ENCODE peak calls at places on chromosomes 2 and 18, in five cellular contexts. M is trophoblast cell, B is mesenchymal stem cell, I is IMR-90, R is H9. Z is an unnamed sample.
A peak's percentile ranks its signal among the peaks of the same experiment; 100 is the strongest.

GRCh38 chr2:120352701-120353590 is 7.0 kb downstream of the INHBB start:
- DNase-seq in B (no peak), I (no peak), R (no peak), M (peak; percentile 50), Z (no peak)

GRCh38 chr2:171810409-171810993 is 83.5 kb downstream of the SLC25A12 start:
- DNase-seq in R (no peak), B (peak; percentile 72), M (no peak), I (peak; percentile 79), Z (no peak)

GRCh38 chr18:30103881-30104280 is 938.7 kb downstream of the DSC3 start:
- DNase-seq in I (no peak), R (no peak), M (no peak), B (no peak), Z (no peak)

GRCh38 chr18:78999939-79000338 is 20.3 kb downstream of the SALL3 start:
- DNase-seq in M (no peak), I (no peak), B (no peak), R (no peak), Z (no peak)

GRCh38 chr2:65228249-65228750 is 669 bp downstream of the ACTR2 start:
- DNase-seq in R (no peak), I (peak; percentile 39), M (peak; percentile 72), B (peak; percentile 75), Z (no peak)

GRCh38 chr2:100752628-100753333 is 67.2 kb upstream of the NPAS2 start:
- DNase-seq in M (peak; percentile 88), I (peak; percentile 85), R (no peak), B (peak; percentile 84), Z (no peak)

GRCh38 chr2:172864182-172864581 is 128.5 kb downstream of the RAPGEF4 start:
- DNase-seq in B (peak; percentile 42), R (peak; percentile 74), M (peak; percentile 73), I (peak; percentile 51), Z (peak; percentile 56)

GRCh38 chr18:79598046-79598884 is 81.3 kb upstream of the CTDP1 start:
- DNase-seq in M (no peak), I (no peak), R (no peak), B (no peak), Z (no peak)

GRCh38 chr18:59323931-59324622 is 5.6 kb upstream of the CPLX4 start:
- DNase-seq in M (no peak), B (no peak), I (peak; percentile 27), R (no peak), Z (no peak)

GRCh38 chr2:88127888-88128653 is at the start of gene FABP1:
- DNase-seq in R (no peak), M (no peak), I (no peak), B (no peak), Z (no peak)

GRCh38 chr2:27263287-27264252 is 723 bp upstream of the SLC30A3 start:
- DNase-seq in R (no peak), I (no peak), M (no peak), B (no peak), Z (no peak)

GRCh38 chr18:34972765-34973414 is 68.3 kb upstream of the MAPRE2 start:
- DNase-seq in I (no peak), B (peak; percentile 31), R (no peak), M (no peak), Z (no peak)

GRCh38 chr2:186887107-186888090 is 38.4 kb upstream of the ZSWIM2 start:
- DNase-seq in B (peak; percentile 36), I (no peak), M (no peak), R (no peak), Z (no peak)

GRCh38 chr2:133516405-133517028 is 51.7 kb downstream of the NCKAP5 start:
- DNase-seq in R (no peak), M (no peak), I (peak; percentile 15), B (no peak), Z (no peak)

GRCh38 chr2:54396107-54396506 is 60.0 kb upstream of the SPTBN1 start:
- DNase-seq in B (peak; percentile 33), M (no peak), R (no peak), I (peak; percentile 81), Z (no peak)

GRCh38 chr18:12248926-12249720 is 5.0 kb upstream of the CIDEA start:
- DNase-seq in M (no peak), R (no peak), B (no peak), I (no peak), Z (no peak)

GRCh38 chr18:29418136-29418535 is 1241.2 kb upstream of the CDH2 start:
- DNase-seq in I (peak; percentile 86), R (no peak), B (peak; percentile 79), M (peak; percentile 11), Z (no peak)

GRCh38 chr2:239002960-239003932 is 155.4 kb downstream of the TWIST2 start:
- DNase-seq in R (no peak), B (peak; percentile 19), M (no peak), I (peak; percentile 65), Z (no peak)

GRCh38 chr2:44879269-44880124 is 62.0 kb upstream of the SIX3 start:
- DNase-seq in I (no peak), B (no peak), M (no peak), R (no peak), Z (no peak)

GRCh38 chr2:122863516-122863915 is 1108.1 kb downstream of the TSN start:
- DNase-seq in B (no peak), I (no peak), M (no peak), R (no peak), Z (no peak)

GRCh38 chr18:26700201-26700600 is 151.8 kb upstream of the KCTD1 start:
- DNase-seq in M (no peak), R (no peak), B (no peak), I (no peak), Z (no peak)

GRCh38 chr18:40056085-40056484 is 1898.9 kb upstream of the PIK3C3 start:
- DNase-seq in M (no peak), I (no peak), B (no peak), R (no peak), Z (no peak)

GRCh38 chr2:102106133-102106556 is 36.4 kb upstream of the IL1R1 start:
- DNase-seq in I (peak; percentile 93), R (no peak), B (peak; percentile 86), M (peak; percentile 40), Z (no peak)

GRCh38 chr2:198106621-198107020 is 302.2 kb downstream of the PLCL1 start:
- DNase-seq in B (no peak), I (no peak), M (peak; percentile 12), R (no peak), Z (no peak)

GRCh38 chr2:229869226-229869625 is 52.6 kb downstream of the TRIP12 start:
- DNase-seq in I (no peak), M (peak; percentile 9), R (no peak), B (no peak), Z (no peak)
- H3K4ac ChIP-seq in I (no peak overlapping the region), M (no peak overlapping the region), R (no peak overlapping the region), B (no peak overlapping the region), Z (no peak overlapping the region)

DNA sequence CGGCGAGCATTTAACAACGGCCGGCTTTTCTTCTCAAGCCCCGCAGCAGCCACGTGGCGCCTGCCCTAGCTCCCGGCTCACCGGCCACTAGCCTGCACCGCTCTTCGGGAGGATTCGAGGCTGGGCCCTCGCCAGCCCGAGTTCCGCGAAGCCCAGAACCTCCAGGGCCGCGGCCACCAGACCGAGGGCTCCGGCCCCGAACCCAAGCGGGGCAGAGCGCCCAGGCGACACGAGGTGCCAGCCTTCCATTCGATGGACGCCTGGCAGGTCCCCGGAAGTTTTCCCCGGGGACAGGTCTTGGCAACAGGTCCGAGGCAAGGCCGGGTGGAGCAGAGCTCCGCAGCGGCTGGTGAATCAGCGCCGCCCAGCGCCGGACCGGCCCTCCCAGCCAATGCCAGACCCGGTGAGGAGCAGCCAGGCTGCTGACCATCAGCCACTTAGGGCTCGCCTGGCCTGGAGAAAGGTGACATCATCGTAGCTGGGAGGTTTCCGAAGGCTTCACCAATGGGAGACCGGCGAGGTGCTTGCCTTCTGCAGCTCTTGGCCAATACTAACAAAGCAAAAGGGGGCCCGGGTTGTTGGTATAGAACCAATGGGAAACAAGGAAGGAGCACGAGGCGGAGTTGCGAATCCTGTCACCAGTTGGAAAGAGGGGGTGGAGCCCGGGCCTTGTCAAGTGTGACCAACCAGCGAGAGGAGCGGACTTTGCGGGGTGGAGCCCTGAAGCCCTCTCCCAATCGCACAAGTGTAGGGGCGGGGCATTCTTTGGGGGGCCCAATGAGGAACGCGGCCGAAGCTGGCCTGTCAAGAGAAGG is 467 bp upstream of the MXD1 start:
- DNase-seq in I (peak; percentile 100), R (peak; percentile 100), B (peak; percentile 100), M (peak; percentile 100), Z (peak; percentile 100)
- H3K4ac ChIP-seq in I (peak overlapping the region; percentile 85), R (peak overlapping the region; percentile 69), B (peak overlapping the region; percentile 83), M (peak overlapping the region; percentile 67), Z (no peak overlapping the region)

GRCh38 chr2:170252414-170252813 is 74.5 kb downstream of the MYO3B start:
- DNase-seq in B (no peak), M (no peak), I (no peak), R (no peak), Z (no peak)

GRCh38 chr2:170255971-170256370 is 78.0 kb downstream of the MYO3B start:
- DNase-seq in R (no peak), I (peak; percentile 46), B (peak; percentile 1), M (peak; percentile 70), Z (no peak)

GRCh38 chr2:170254293-170254732 is 76.4 kb downstream of the MYO3B start:
- DNase-seq in R (no peak), I (no peak), B (no peak), M (no peak), Z (no peak)

GRCh38 chr2:170255137-170255536 is 77.2 kb downstream of the MYO3B start:
- DNase-seq in M (no peak), B (no peak), I (no peak), R (no peak), Z (no peak)

GRCh38 chr2:170253721-170254230 is 75.8 kb downstream of the MYO3B start:
- DNase-seq in B (no peak), R (no peak), M (no peak), I (no peak), Z (no peak)
- H3K4ac ChIP-seq in B (no peak overlapping the region), R (no peak overlapping the region), M (no peak overlapping the region), I (no peak overlapping the region), Z (no peak overlapping the region)

GRCh38 chr2:111900859-111901258 is 2.5 kb downstream of the MERTK start:
- DNase-seq in B (peak; percentile 53), M (no peak), I (peak; percentile 38), R (no peak), Z (no peak)

GRCh38 chr2:111896576-111896975 is 1.8 kb upstream of the MERTK start:
- DNase-seq in I (no peak), M (no peak), B (no peak), R (no peak), Z (no peak)

GRCh38 chr2:111897924-111898702 is at the start of gene MERTK:
- DNase-seq in I (peak; percentile 71), R (peak; percentile 94), B (peak; percentile 89), M (peak; percentile 87), Z (peak; percentile 90)

GRCh38 chr2:111897630-111897923 is 830 bp upstream of the MERTK start:
- DNase-seq in M (no peak), B (no peak), I (no peak), R (no peak), Z (no peak)

DNA sequence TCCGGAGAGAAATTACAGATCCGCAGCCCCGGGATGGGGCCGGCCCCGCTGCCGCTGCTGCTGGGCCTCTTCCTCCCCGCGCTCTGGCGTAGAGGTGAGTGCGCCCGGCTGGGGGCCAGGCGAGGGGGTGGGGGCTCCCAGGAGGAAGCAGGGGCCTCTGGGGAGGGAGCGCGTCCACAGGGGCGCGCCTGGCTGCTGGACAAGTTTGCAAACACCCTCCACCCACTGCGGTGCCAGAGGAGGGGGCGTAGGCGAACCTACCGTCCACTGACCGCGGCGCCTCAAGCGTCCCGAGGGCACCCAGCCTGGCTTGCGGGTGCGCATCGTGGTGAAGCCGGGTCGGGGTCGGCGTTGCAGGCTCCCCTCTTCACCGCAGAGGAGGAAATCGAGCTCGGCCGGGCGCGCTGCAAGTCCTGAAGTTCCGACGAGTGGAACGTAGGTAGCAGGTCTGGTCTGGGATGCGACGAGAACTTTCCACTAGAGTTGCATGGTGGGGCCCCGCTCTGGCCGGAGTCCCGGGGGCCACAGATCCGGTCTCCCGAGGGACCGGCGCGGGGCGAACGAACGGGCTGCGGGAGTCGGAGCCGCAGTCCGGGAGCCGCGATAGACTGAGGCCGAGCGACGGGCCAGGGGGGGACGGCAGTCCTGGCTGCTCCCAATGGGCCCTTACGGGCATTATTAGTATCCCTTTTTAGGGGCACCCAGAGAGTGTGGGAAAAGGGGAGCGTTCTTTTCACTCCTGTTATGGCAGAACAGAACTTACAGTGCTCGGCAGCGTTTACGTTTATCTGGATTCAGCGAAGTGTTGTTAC is 502 bp downstream of the MERTK start:
- DNase-seq in R (no peak), B (peak; percentile 41), I (no peak), M (peak; percentile 30), Z (peak; percentile 61)
- H3K4ac ChIP-seq in R (no peak overlapping the region), B (peak overlapping the region; percentile 82), I (no peak overlapping the region), M (peak overlapping the region; percentile 8), Z (no peak overlapping the region)